ENCODE peak calls at places on chromosome 20, in ten cellular contexts. One of them, this sample, is unnamed.

GRCh38 chr20:1327827-1328679 is 886 bp downstream of the SDCBP2 start:
- DNase-seq in A549: no peak
- DNase-seq in NCI-H1436 treated with DMSO at 0.1 percent for 48 hours: no peak
- DNase-seq in T-helper 9 cell: no peak
- DNase-seq in T-cell: no peak
- DNase-seq in HL-60: no peak
- DNase-seq in AG08396: no peak
- DNase-seq in stimulated activated CD4-positive, alpha-beta T cell treated with anti-CD3 and anti-CD28 coated beads, Interleukin-4, amount 100 ng/mL, for 1 hour: no peak
- DNase-seq in putamen: no peak
- DNase-seq in iris pigment epithelial cell: no peak
- DNase-seq in this sample: no peak

GRCh38 chr20:8190043-8190880 is 58.2 kb downstream of the PLCB1 start:
- DNase-seq in AG08396: no peak
- DNase-seq in NCI-H1436 treated with DMSO at 0.1 percent for 48 hours: no peak
- DNase-seq in A549: no peak
- DNase-seq in iris pigment epithelial cell: no peak
- DNase-seq in putamen: no peak
- DNase-seq in stimulated activated CD4-positive, alpha-beta T cell treated with anti-CD3 and anti-CD28 coated beads, Interleukin-4, amount 100 ng/mL, for 1 hour: no peak
- DNase-seq in T-helper 9 cell: no peak
- DNase-seq in HL-60: no peak
- DNase-seq in T-cell: no peak
- DNase-seq in this sample: no peak

GRCh38 chr20:49115565-49115964 is 69.5 kb downstream of the CSE1L start:
- DNase-seq in iris pigment epithelial cell: peak; percentile 68
- DNase-seq in T-cell: no peak
- DNase-seq in T-helper 9 cell: no peak
- DNase-seq in stimulated activated CD4-positive, alpha-beta T cell treated with anti-CD3 and anti-CD28 coated beads, Interleukin-4, amount 100 ng/mL, for 1 hour: no peak
- DNase-seq in HL-60: no peak
- DNase-seq in AG08396: peak; percentile 68
- DNase-seq in NCI-H1436 treated with DMSO at 0.1 percent for 48 hours: no peak
- DNase-seq in A549: no peak
- DNase-seq in putamen: no peak
- DNase-seq in this sample: no peak

GRCh38 chr20:36862857-36863668 is 12.9 kb upstream of the TLDC2 start:
- DNase-seq in putamen: no peak
- DNase-seq in stimulated activated CD4-positive, alpha-beta T cell treated with anti-CD3 and anti-CD28 coated beads, Interleukin-4, amount 100 ng/mL, for 1 hour: no peak
- DNase-seq in NCI-H1436 treated with DMSO at 0.1 percent for 48 hours: no peak
- DNase-seq in HL-60: no peak
- DNase-seq in AG08396: no peak
- DNase-seq in iris pigment epithelial cell: no peak
- DNase-seq in T-cell: no peak
- DNase-seq in T-helper 9 cell: no peak
- DNase-seq in A549: no peak
- DNase-seq in this sample: no peak

GRCh38 chr20:15547109-15547508 is 1026.1 kb downstream of the KIF16B start:
- DNase-seq in T-cell: no peak
- DNase-seq in HL-60: no peak
- DNase-seq in putamen: no peak
- DNase-seq in T-helper 9 cell: no peak
- DNase-seq in A549: no peak
- DNase-seq in iris pigment epithelial cell: no peak
- DNase-seq in stimulated activated CD4-positive, alpha-beta T cell treated with anti-CD3 and anti-CD28 coated beads, Interleukin-4, amount 100 ng/mL, for 1 hour: no peak
- DNase-seq in AG08396: no peak
- DNase-seq in NCI-H1436 treated with DMSO at 0.1 percent for 48 hours: no peak
- DNase-seq in this sample: no peak

GRCh38 chr20:53685070-53685595 is 91.5 kb upstream of the ZNF217 start:
- DNase-seq in iris pigment epithelial cell: no peak
- DNase-seq in T-helper 9 cell: no peak
- DNase-seq in A549: no peak
- DNase-seq in AG08396: no peak
- DNase-seq in T-cell: no peak
- DNase-seq in stimulated activated CD4-positive, alpha-beta T cell treated with anti-CD3 and anti-CD28 coated beads, Interleukin-4, amount 100 ng/mL, for 1 hour: no peak
- DNase-seq in HL-60: no peak
- DNase-seq in NCI-H1436 treated with DMSO at 0.1 percent for 48 hours: no peak
- DNase-seq in putamen: no peak
- DNase-seq in this sample: no peak

GRCh38 chr20:58888521-58889333 is 36.2 kb downstream of the GNAS start:
- DNase-seq in AG08396: peak; percentile 88
- DNase-seq in HL-60: peak; percentile 81
- DNase-seq in iris pigment epithelial cell: peak; percentile 73
- DNase-seq in putamen: no peak
- DNase-seq in NCI-H1436 treated with DMSO at 0.1 percent for 48 hours: peak; percentile 13
- DNase-seq in T-helper 9 cell: peak; percentile 75
- DNase-seq in A549: no peak
- DNase-seq in stimulated activated CD4-positive, alpha-beta T cell treated with anti-CD3 and anti-CD28 coated beads, Interleukin-4, amount 100 ng/mL, for 1 hour: peak; percentile 81
- DNase-seq in T-cell: peak; percentile 82
- DNase-seq in this sample: no peak

GRCh38 chr20:43549416-43550136 is 9.3 kb upstream of the SGK2 start:
- DNase-seq in T-cell: no peak
- DNase-seq in stimulated activated CD4-positive, alpha-beta T cell treated with anti-CD3 and anti-CD28 coated beads, Interleukin-4, amount 100 ng/mL, for 1 hour: no peak
- DNase-seq in HL-60: peak; percentile 65
- DNase-seq in iris pigment epithelial cell: no peak
- DNase-seq in putamen: no peak
- DNase-seq in AG08396: no peak
- DNase-seq in NCI-H1436 treated with DMSO at 0.1 percent for 48 hours: no peak
- DNase-seq in A549: no peak
- DNase-seq in T-helper 9 cell: no peak
- DNase-seq in this sample: no peak

GRCh38 chr20:20358801-20359200 is 9.1 kb upstream of the INSM1 start:
- DNase-seq in A549: no peak
- DNase-seq in HL-60: no peak
- DNase-seq in putamen: no peak
- DNase-seq in T-cell: no peak
- DNase-seq in AG08396: no peak
- DNase-seq in NCI-H1436 treated with DMSO at 0.1 percent for 48 hours: no peak
- DNase-seq in iris pigment epithelial cell: no peak
- DNase-seq in T-helper 9 cell: no peak
- DNase-seq in stimulated activated CD4-positive, alpha-beta T cell treated with anti-CD3 and anti-CD28 coated beads, Interleukin-4, amount 100 ng/mL, for 1 hour: no peak
- DNase-seq in this sample: no peak

GRCh38 chr20:52624270-52624669 is 347.9 kb upstream of the TSHZ2 start:
- DNase-seq in HL-60: no peak
- DNase-seq in A549: no peak
- DNase-seq in NCI-H1436 treated with DMSO at 0.1 percent for 48 hours: no peak
- DNase-seq in stimulated activated CD4-positive, alpha-beta T cell treated with anti-CD3 and anti-CD28 coated beads, Interleukin-4, amount 100 ng/mL, for 1 hour: no peak
- DNase-seq in putamen: no peak
- DNase-seq in T-cell: no peak
- DNase-seq in AG08396: no peak
- DNase-seq in iris pigment epithelial cell: no peak
- DNase-seq in T-helper 9 cell: no peak
- DNase-seq in this sample: no peak

This sample was measured in KG1.